ENCODE peak calls at places on chromosomes 6 and 20, in six cellular contexts. One of them, this sample, is unnamed.

GRCh38 chr6:21750479-21751018 is 157.0 kb downstream of the SOX4 start:
- DNase-seq in suprapubic skin: no peak
- DNase-seq in right cardiac atrium: no peak
- DNase-seq in cardiac muscle cell: no peak
- DNase-seq in tibial nerve: no peak
- DNase-seq in heart left ventricle: no peak
- DNase-seq in this sample: no peak

GRCh38 chr20:38997622-38998021 is 35.5 kb downstream of the DHX35 start:
- DNase-seq in tibial nerve: no peak
- DNase-seq in suprapubic skin: no peak
- DNase-seq in right cardiac atrium: no peak
- DNase-seq in cardiac muscle cell: no peak
- DNase-seq in heart left ventricle: no peak
- DNase-seq in this sample: no peak

GRCh38 chr6:99790679-99791078 is 184.0 kb downstream of the PRDM13 start:
- DNase-seq in suprapubic skin: no peak
- DNase-seq in tibial nerve: no peak
- DNase-seq in right cardiac atrium: no peak
- DNase-seq in cardiac muscle cell: no peak
- DNase-seq in heart left ventricle: no peak
- DNase-seq in this sample: no peak

GRCh38 chr6:134288538-134289203 is 29.2 kb downstream of the SGK1 start:
- DNase-seq in suprapubic skin: no peak
- DNase-seq in tibial nerve: no peak
- DNase-seq in right cardiac atrium: no peak
- DNase-seq in cardiac muscle cell: no peak
- DNase-seq in heart left ventricle: no peak
- DNase-seq in this sample: no peak

GRCh38 chr20:31675828-31676533 is 38.3 kb downstream of the COX4I2 start:
- DNase-seq in right cardiac atrium: no peak
- DNase-seq in heart left ventricle: no peak
- DNase-seq in suprapubic skin: no peak
- DNase-seq in cardiac muscle cell: peak; percentile 29
- DNase-seq in tibial nerve: no peak
- DNase-seq in this sample: peak; percentile 44

GRCh38 chr20:34636648-34637047 is 40.2 kb downstream of the PIGU start:
- DNase-seq in suprapubic skin: no peak
- DNase-seq in right cardiac atrium: no peak
- DNase-seq in cardiac muscle cell: no peak
- DNase-seq in tibial nerve: no peak
- DNase-seq in heart left ventricle: no peak
- DNase-seq in this sample: no peak

GRCh38 chr20:1430004-1430451 is 36.6 kb downstream of the NSFL1C start:
- DNase-seq in suprapubic skin: no peak
- DNase-seq in right cardiac atrium: no peak
- DNase-seq in heart left ventricle: no peak
- DNase-seq in tibial nerve: no peak
- DNase-seq in cardiac muscle cell: no peak
- DNase-seq in this sample: no peak

GRCh38 chr6:33160728-33161323 is 31.4 kb downstream of the COL11A2 start:
- DNase-seq in cardiac muscle cell: no peak
- DNase-seq in right cardiac atrium: peak; percentile 84
- DNase-seq in heart left ventricle: peak; percentile 43
- DNase-seq in tibial nerve: peak; percentile 23
- DNase-seq in suprapubic skin: no peak
- DNase-seq in this sample: no peak

GRCh38 chr6:3895303-3895635 is 46.1 kb downstream of the FAM50B start:
- DNase-seq in suprapubic skin: no peak
- DNase-seq in tibial nerve: no peak
- DNase-seq in right cardiac atrium: no peak
- DNase-seq in heart left ventricle: no peak
- DNase-seq in cardiac muscle cell: no peak
- DNase-seq in this sample: no peak

GRCh38 chr6:47044418-47044817 is 2.3 kb upstream of the ADGRF1 start:
- DNase-seq in tibial nerve: no peak
- DNase-seq in cardiac muscle cell: no peak
- DNase-seq in right cardiac atrium: no peak
- DNase-seq in suprapubic skin: no peak
- DNase-seq in heart left ventricle: no peak
- DNase-seq in this sample: no peak

GRCh38 chr20:43102394-43102793 is 87.3 kb downstream of the PTPRT start:
- DNase-seq in suprapubic skin: no peak
- DNase-seq in right cardiac atrium: no peak
- DNase-seq in tibial nerve: no peak
- DNase-seq in cardiac muscle cell: peak; percentile 4
- DNase-seq in heart left ventricle: no peak
- DNase-seq in this sample: no peak

GRCh38 chr6:164570791-164571190 is 738.6 kb downstream of the C6orf118 start:
- DNase-seq in right cardiac atrium: no peak
- DNase-seq in cardiac muscle cell: no peak
- DNase-seq in heart left ventricle: no peak
- DNase-seq in tibial nerve: no peak
- DNase-seq in suprapubic skin: no peak
- DNase-seq in this sample: no peak

GRCh38 chr6:39466664-39467063 is 144.2 kb upstream of the KCNK16 start:
- DNase-seq in suprapubic skin: no peak
- DNase-seq in tibial nerve: no peak
- DNase-seq in cardiac muscle cell: no peak
- DNase-seq in right cardiac atrium: no peak
- DNase-seq in heart left ventricle: no peak
- DNase-seq in this sample: no peak

GRCh38 chr20:17502105-17502504 is 29.1 kb downstream of the BFSP1 start:
- DNase-seq in cardiac muscle cell: no peak
- DNase-seq in right cardiac atrium: no peak
- DNase-seq in heart left ventricle: no peak
- DNase-seq in suprapubic skin: no peak
- DNase-seq in tibial nerve: no peak
- DNase-seq in this sample: no peak

GRCh38 chr20:8616792-8617191 is 452.1 kb upstream of the PLCB4 start:
- DNase-seq in suprapubic skin: no peak
- DNase-seq in heart left ventricle: no peak
- DNase-seq in tibial nerve: no peak
- DNase-seq in cardiac muscle cell: peak; percentile 7
- DNase-seq in right cardiac atrium: no peak
- DNase-seq in this sample: no peak

GRCh38 chr20:11391591-11391990 is 526.1 kb upstream of the BTBD3 start:
- DNase-seq in tibial nerve: no peak
- DNase-seq in suprapubic skin: no peak
- DNase-seq in cardiac muscle cell: no peak
- DNase-seq in right cardiac atrium: no peak
- DNase-seq in heart left ventricle: no peak
- DNase-seq in this sample: no peak

GRCh38 chr6:108897371-108897770 is 49.1 kb downstream of the ARMC2 start:
- DNase-seq in right cardiac atrium: peak; percentile 44
- DNase-seq in tibial nerve: no peak
- DNase-seq in cardiac muscle cell: no peak
- DNase-seq in suprapubic skin: no peak
- DNase-seq in heart left ventricle: peak; percentile 77
- DNase-seq in this sample: no peak

GRCh38 chr6:154960299-154960796 is 34.8 kb upstream of the TIAM2 start:
- DNase-seq in right cardiac atrium: peak; percentile 65
- DNase-seq in heart left ventricle: peak; percentile 40
- DNase-seq in cardiac muscle cell: no peak
- DNase-seq in suprapubic skin: no peak
- DNase-seq in tibial nerve: no peak
- DNase-seq in this sample: no peak

GRCh38 chr6:38034269-38034914 is 214.9 kb downstream of the ZFAND3 start:
- DNase-seq in heart left ventricle: no peak
- DNase-seq in right cardiac atrium: no peak
- DNase-seq in tibial nerve: no peak
- DNase-seq in suprapubic skin: no peak
- DNase-seq in cardiac muscle cell: peak; percentile 32
- DNase-seq in this sample: no peak

GRCh38 chr6:89311853-89312531 is 3.1 kb downstream of the GABRR2 start:
- DNase-seq in heart left ventricle: peak; percentile 74
- DNase-seq in right cardiac atrium: peak; percentile 83
- DNase-seq in suprapubic skin: no peak
- DNase-seq in tibial nerve: peak; percentile 58
- DNase-seq in cardiac muscle cell: peak; percentile 62
- DNase-seq in this sample: no peak

GRCh38 chr6:14267885-14268660 is 150.5 kb downstream of the CD83 start:
- DNase-seq in tibial nerve: no peak
- DNase-seq in suprapubic skin: no peak
- DNase-seq in right cardiac atrium: no peak
- DNase-seq in cardiac muscle cell: no peak
- DNase-seq in heart left ventricle: no peak
- DNase-seq in this sample: no peak

GRCh38 chr6:14260839-14261238 is 143.3 kb downstream of the CD83 start:
- DNase-seq in cardiac muscle cell: no peak
- DNase-seq in right cardiac atrium: no peak
- DNase-seq in heart left ventricle: no peak
- DNase-seq in tibial nerve: no peak
- DNase-seq in suprapubic skin: no peak
- DNase-seq in this sample: no peak

GRCh38 chr6:14266266-14266665 is 148.7 kb downstream of the CD83 start:
- DNase-seq in tibial nerve: no peak
- DNase-seq in cardiac muscle cell: no peak
- DNase-seq in right cardiac atrium: no peak
- DNase-seq in heart left ventricle: no peak
- DNase-seq in suprapubic skin: no peak
- DNase-seq in this sample: no peak

GRCh38 chr6:14265049-14266021 is 147.8 kb downstream of the CD83 start:
- DNase-seq in tibial nerve: no peak
- DNase-seq in heart left ventricle: no peak
- DNase-seq in suprapubic skin: no peak
- DNase-seq in cardiac muscle cell: no peak
- DNase-seq in right cardiac atrium: no peak
- DNase-seq in this sample: no peak

DNA sequence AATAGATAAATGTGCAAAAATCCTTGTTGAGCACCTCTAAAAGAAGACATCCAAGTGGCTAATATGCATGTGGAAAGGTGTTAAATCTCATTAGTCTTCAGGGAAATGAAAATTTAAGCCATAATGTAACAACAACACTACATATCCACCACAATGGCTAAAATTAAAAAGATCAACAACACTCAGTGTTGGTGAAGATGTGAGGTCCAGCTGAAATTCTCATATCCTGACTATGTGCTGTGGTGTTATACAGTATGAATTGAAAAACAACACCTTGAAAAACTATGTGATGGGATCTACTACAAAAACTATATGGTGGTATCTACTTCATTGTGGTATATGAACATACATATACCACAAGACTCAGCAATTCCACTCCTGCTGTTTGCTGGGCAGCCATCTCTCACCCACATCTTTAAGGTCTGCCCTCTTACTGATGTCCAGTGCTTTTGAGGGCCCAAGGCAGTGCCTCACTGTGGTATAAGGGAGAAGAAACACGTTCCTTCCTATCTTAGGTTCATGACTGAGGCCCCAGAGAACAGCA is 146.4 kb downstream of the CD83 start:
- DNase-seq in heart left ventricle: no peak
- DNase-seq in suprapubic skin: no peak
- DNase-seq in right cardiac atrium: no peak
- DNase-seq in cardiac muscle cell: no peak
- DNase-seq in tibial nerve: no peak
- DNase-seq in this sample: no peak
- H3K4me3 ChIP-seq in heart left ventricle: no peak overlapping the region
- H3K4me3 ChIP-seq in suprapubic skin: no peak overlapping the region
- H3K4me3 ChIP-seq in right cardiac atrium: no peak overlapping the region
- H3K4me3 ChIP-seq in cardiac muscle cell: no peak overlapping the region
- H3K4me3 ChIP-seq in tibial nerve: no peak overlapping the region
- H3K4me3 ChIP-seq in this sample: no peak overlapping the region

GRCh38 chr6:30361661-30362060 is 16.7 kb downstream of the RPP21 start:
- DNase-seq in cardiac muscle cell: no peak
- DNase-seq in tibial nerve: no peak
- DNase-seq in right cardiac atrium: no peak
- DNase-seq in heart left ventricle: no peak
- DNase-seq in suprapubic skin: no peak
- DNase-seq in this sample: no peak

GRCh38 chr6:30358340-30358679 is 13.4 kb downstream of the RPP21 start:
- DNase-seq in tibial nerve: no peak
- DNase-seq in heart left ventricle: no peak
- DNase-seq in cardiac muscle cell: no peak
- DNase-seq in suprapubic skin: no peak
- DNase-seq in right cardiac atrium: no peak
- DNase-seq in this sample: no peak

GRCh38 chr6:30360139-30360538 is 15.2 kb downstream of the RPP21 start:
- DNase-seq in right cardiac atrium: no peak
- DNase-seq in cardiac muscle cell: no peak
- DNase-seq in heart left ventricle: no peak
- DNase-seq in suprapubic skin: no peak
- DNase-seq in tibial nerve: no peak
- DNase-seq in this sample: no peak

GRCh38 chr6:30357678-30358339 is 12.9 kb downstream of the RPP21 start:
- DNase-seq in right cardiac atrium: peak; percentile 51
- DNase-seq in suprapubic skin: no peak
- DNase-seq in heart left ventricle: peak; percentile 27
- DNase-seq in tibial nerve: no peak
- DNase-seq in cardiac muscle cell: peak; percentile 77
- DNase-seq in this sample: peak; percentile 29

GRCh38 chr6:30359276-30359675 is 14.3 kb downstream of the RPP21 start:
- DNase-seq in suprapubic skin: no peak
- DNase-seq in cardiac muscle cell: no peak
- DNase-seq in right cardiac atrium: no peak
- DNase-seq in heart left ventricle: no peak
- DNase-seq in tibial nerve: no peak
- DNase-seq in this sample: no peak
- H3K27me3 ChIP-seq in suprapubic skin: peaks cover 79% of the 10 kb centered on the region
- H3K27me3 ChIP-seq in cardiac muscle cell: peaks cover 39% of the 10 kb centered on the region
- H3K27me3 ChIP-seq in right cardiac atrium: no peaks in the 10 kb centered on the region
- H3K27me3 ChIP-seq in heart left ventricle: peaks cover 52% of the 10 kb centered on the region
- H3K27me3 ChIP-seq in tibial nerve: no peaks in the 10 kb centered on the region
- H3K27me3 ChIP-seq in this sample: peaks cover 48% of the 10 kb centered on the region

GRCh38 chr20:3745686-3746173 is 13.2 kb downstream of the HSPA12B start:
- DNase-seq in cardiac muscle cell: no peak
- DNase-seq in suprapubic skin: no peak
- DNase-seq in heart left ventricle: peak; percentile 16
- DNase-seq in tibial nerve: no peak
- DNase-seq in right cardiac atrium: peak; percentile 44
- DNase-seq in this sample: no peak
- H3K4me3 ChIP-seq in cardiac muscle cell: no peak overlapping the region
- H3K4me3 ChIP-seq in suprapubic skin: no peak overlapping the region
- H3K4me3 ChIP-seq in heart left ventricle: no peak overlapping the region
- H3K4me3 ChIP-seq in tibial nerve: no peak overlapping the region
- H3K4me3 ChIP-seq in right cardiac atrium: no peak overlapping the region
- H3K4me3 ChIP-seq in this sample: no peak overlapping the region

GRCh38 chr6:95917034-95917433 is 98.7 kb upstream of the FUT9 start:
- DNase-seq in right cardiac atrium: no peak
- DNase-seq in suprapubic skin: no peak
- DNase-seq in cardiac muscle cell: no peak
- DNase-seq in tibial nerve: no peak
- DNase-seq in heart left ventricle: no peak
- DNase-seq in this sample: no peak
- H3K27me3 ChIP-seq in right cardiac atrium: no peaks in the 10 kb centered on the region
- H3K27me3 ChIP-seq in suprapubic skin: no peaks in the 10 kb centered on the region
- H3K27me3 ChIP-seq in cardiac muscle cell: no peaks in the 10 kb centered on the region
- H3K27me3 ChIP-seq in tibial nerve: no peaks in the 10 kb centered on the region
- H3K27me3 ChIP-seq in heart left ventricle: no peaks in the 10 kb centered on the region
- H3K27me3 ChIP-seq in this sample: no peaks in the 10 kb centered on the region

GRCh38 chr6:153045271-153045670 is 42.8 kb upstream of the MTRF1L start:
- DNase-seq in cardiac muscle cell: no peak
- DNase-seq in suprapubic skin: no peak
- DNase-seq in right cardiac atrium: no peak
- DNase-seq in heart left ventricle: no peak
- DNase-seq in tibial nerve: no peak
- DNase-seq in this sample: no peak
- H3K4me3 ChIP-seq in cardiac muscle cell: no peak overlapping the region
- H3K4me3 ChIP-seq in suprapubic skin: no peak overlapping the region
- H3K4me3 ChIP-seq in right cardiac atrium: no peak overlapping the region
- H3K4me3 ChIP-seq in heart left ventricle: no peak overlapping the region
- H3K4me3 ChIP-seq in tibial nerve: no peak overlapping the region
- H3K4me3 ChIP-seq in this sample: no peak overlapping the region

This sample was measured in CD8-positive, alpha-beta memory T cell.